ENCODE peak calls at places on chromosomes 1 and 21, in eight cellular contexts. F is memory B cell; W is adrenal gland; I is epithelial cell of esophagus; L is AG04450; P is testis; Q is SHP77; A is activated T-cell treated with anti-CD3 and anti-CD28 coated beads, Interleukin-2, amount 50 U/mL, for 72 hours. Y is an unnamed sample.

GRCh38 chr1:68321084-68321685 is 88.9 kb upstream of the WLS start:
- DNase-seq in I (peak), A (no peak), W (peak), L (no peak), P (peak), Q (peak), F (no peak), Y (no peak)

GRCh38 chr1:244054924-244055263 is 3.8 kb downstream of the ZBTB18 start:
- DNase-seq in L (no peak), F (no peak), Q (no peak), I (no peak), W (no peak), A (peak), P (no peak), Y (no peak)

GRCh38 chr1:89499320-89499719 is 25.3 kb upstream of the LRRC8B start:
- DNase-seq in P (no peak), A (no peak), W (no peak), F (no peak), Q (no peak), I (no peak), L (no peak), Y (no peak)

GRCh38 chr1:161631076-161631475 is at the start of gene FCGR3B:
- DNase-seq in L (no peak), W (no peak), F (no peak), I (no peak), P (no peak), Q (no peak), A (no peak), Y (no peak)

GRCh38 chr1:59025201-59025600 is 241.4 kb upstream of the JUN start:
- DNase-seq in P (no peak), I (peak), Q (no peak), A (no peak), L (no peak), F (no peak), W (no peak), Y (no peak)

GRCh38 chr21:34988139-34988538 is 61.0 kb downstream of the RUNX1 start:
- DNase-seq in P (no peak), A (no peak), Q (no peak), F (no peak), I (no peak), W (no peak), L (no peak), Y (no peak)

GRCh38 chr1:246566128-246566807 is at the start of the genes CNST and TFB2M:
- DNase-seq in A (peak), L (peak), F (peak), P (peak), I (peak), W (peak), Q (peak), Y (peak)

GRCh38 chr1:23424171-23424959 is at the start of gene TCEA3:
- DNase-seq in L (no peak), A (peak), Q (no peak), F (peak), I (no peak), P (peak), W (peak), Y (no peak)

GRCh38 chr21:38639782-38640750 is 141.8 kb upstream of the ERG start:
- DNase-seq in Q (no peak), P (no peak), W (no peak), I (no peak), L (no peak), F (no peak), A (no peak), Y (peak)

GRCh38 chr1:99004270-99005141 is at the start of gene PLPPR5:
- DNase-seq in I (peak), A (peak), L (no peak), F (no peak), W (no peak), Q (no peak), P (peak), Y (no peak)

GRCh38 chr1:21966247-21967000 is 10.4 kb upstream of the CELA3B start:
- DNase-seq in I (peak), Q (no peak), F (no peak), W (no peak), P (no peak), A (no peak), L (no peak), Y (no peak)

GRCh38 chr1:86155807-86156561 is 588 bp downstream of the COL24A1 start:
- DNase-seq in W (peak), P (peak), I (peak), L (no peak), F (no peak), Q (no peak), A (no peak), Y (no peak)

GRCh38 chr1:1213153-1213918 is 617 bp downstream of the TNFRSF4 start:
- DNase-seq in W (no peak), P (no peak), L (no peak), F (no peak), Q (no peak), I (no peak), A (no peak), Y (no peak)

GRCh38 chr1:36576118-36576517 is 93.4 kb upstream of the CSF3R start:
- DNase-seq in F (peak), Q (peak), I (peak), P (peak), L (no peak), A (peak), W (peak), Y (peak)

GRCh38 chr1:92482404-92482664 is 4.4 kb downstream of the GFI1 start:
- DNase-seq in Q (no peak), L (no peak), P (no peak), A (no peak), W (no peak), F (no peak), I (no peak), Y (no peak)

GRCh38 chr1:108075055-108075454 is 110.1 kb upstream of the VAV3 start:
- DNase-seq in Q (no peak), I (no peak), W (no peak), P (no peak), A (no peak), F (no peak), L (no peak), Y (peak)

GRCh38 chr21:16554522-16554921 is 824.7 kb downstream of the USP25 start:
- DNase-seq in L (no peak), F (no peak), P (no peak), W (peak), Q (no peak), A (no peak), I (no peak), Y (no peak)

GRCh38 chr1:205444931-205445652 is 10.8 kb downstream of the BLACAT1 start:
- DNase-seq in W (no peak), Q (peak), L (no peak), A (no peak), I (no peak), F (no peak), P (peak), Y (no peak)

GRCh38 chr1:79982218-79982617 is 975.7 kb upstream of the ADGRL4 start:
- DNase-seq in L (peak), P (peak), Q (no peak), F (no peak), A (no peak), W (peak), I (no peak), Y (no peak)

GRCh38 chr1:29945426-29945825 is 709.1 kb downstream of the PTPRU start:
- DNase-seq in A (no peak), F (no peak), L (no peak), P (no peak), Q (no peak), W (no peak), I (no peak), Y (no peak)

GRCh38 chr1:112674986-112675727 is 698 bp downstream of the MOV10 start:
- DNase-seq in F (peak), I (no peak), P (peak), A (peak), W (peak), L (no peak), Q (peak), Y (no peak)

GRCh38 chr1:168261390-168261789 is 19.3 kb upstream of the TBX19 start:
- DNase-seq in A (no peak), P (no peak), Q (no peak), F (no peak), I (peak), L (no peak), W (no peak), Y (no peak)

GRCh38 chr21:45620201-45620600 is 23.3 kb upstream of the PCBP3 start:
- DNase-seq in P (no peak), W (no peak), I (no peak), F (no peak), L (no peak), Q (no peak), A (no peak), Y (no peak)

GRCh38 chr1:220374449-220374848 is 102.2 kb upstream of the RAB3GAP2 start:
- DNase-seq in L (no peak), Q (no peak), P (no peak), W (no peak), F (no peak), I (no peak), A (no peak), Y (no peak)

GRCh38 chr21:18298228-18298627 is 53.6 kb downstream of the CHODL start:
- DNase-seq in L (no peak), Q (no peak), P (peak), F (no peak), W (no peak), I (no peak), A (no peak), Y (no peak)

GRCh38 chr1:118043624-118044023 is 114.1 kb downstream of the WDR3 start:
- DNase-seq in L (no peak), Q (no peak), P (no peak), A (no peak), F (no peak), W (no peak), I (no peak), Y (no peak)

GRCh38 chr1:168086438-168086837 is 50.3 kb downstream of the GPR161 start:
- DNase-seq in L (no peak), W (no peak), A (no peak), I (no peak), Q (no peak), P (no peak), F (no peak), Y (no peak)

GRCh38 chr1:45669859-45670655 is 16.3 kb downstream of the GPBP1L1 start:
- DNase-seq in F (no peak), L (no peak), A (no peak), Q (no peak), I (peak), P (no peak), W (no peak), Y (no peak)

GRCh38 chr1:156368889-156369684 is at the start of gene RHBG:
- DNase-seq in P (peak), A (no peak), Q (no peak), F (no peak), W (peak), I (peak), L (no peak), Y (peak)

GRCh38 chr1:230750576-230750975 is 3.4 kb downstream of the CAPN9 start:
- DNase-seq in L (no peak), I (peak), F (no peak), P (no peak), Q (no peak), W (no peak), A (no peak), Y (no peak)

GRCh38 chr1:72227667-72228066 is 54.7 kb downstream of the NEGR1 start:
- DNase-seq in Q (no peak), W (no peak), F (no peak), P (no peak), A (no peak), I (no peak), L (no peak), Y (no peak)

GRCh38 chr1:88488277-88488676 is 195.8 kb upstream of the PKN2 start:
- DNase-seq in I (peak), F (no peak), A (no peak), P (no peak), L (no peak), Q (no peak), W (no peak), Y (no peak)

GRCh38 chr1:62068978-62069377 is 125.7 kb upstream of the L1TD1 start:
- DNase-seq in I (peak), W (peak), L (no peak), A (no peak), F (no peak), P (peak), Q (no peak), Y (no peak)

GRCh38 chr21:45256912-45257672 is 30.6 kb downstream of the POFUT2 start:
- DNase-seq in Q (no peak), W (no peak), P (no peak), L (no peak), I (no peak), F (no peak), A (no peak), Y (no peak)

GRCh38 chr1:52281518-52281917 is 84.5 kb downstream of the CC2D1B start:
- DNase-seq in Q (no peak), P (no peak), I (peak), F (no peak), W (no peak), A (no peak), L (peak), Y (no peak)

GRCh38 chr1:68107771-68108170 is 57.3 kb upstream of the DIRAS3 start:
- DNase-seq in I (peak), L (no peak), W (no peak), Q (no peak), F (no peak), P (no peak), A (no peak), Y (no peak)

Y was measured in HL-60.